ENCODE peak calls at places on chromosomes 13 and 19, in ten cellular contexts. One of them, this sample, is unnamed.

GRCh38 chr13:19782049-19782726 is 557 bp downstream of the PSPC1 start:
- DNase-seq in stimulated activated CD4-positive, alpha-beta T cell treated with anti-CD3 and anti-CD28 coated beads, Interleukin-1b, Interleukin-23, amount 100 ng/mL, for 1 hour: peak
- DNase-seq in left cardiac atrium: peak
- DNase-seq in A172: peak
- DNase-seq in stimulated activated CD8-positive, alpha-beta memory T cell treated with anti-CD3 and anti-CD28 coated beads, Interleukin-7, amount 100 ng/mL, for 4 hours: peak
- DNase-seq in activated CD4-positive, CD25-positive, alpha-beta regulatory T cell treated with anti-CD3 and anti-CD28 coated beads, Interleukin-2, amount 50 U/mL, for 72 hours: peak
- DNase-seq in mesendoderm: peak
- DNase-seq in HT-29: peak
- DNase-seq in bronchial epithelial cell: peak
- DNase-seq in ELR: peak
- DNase-seq in this sample: peak

GRCh38 chr13:109182777-109183465 is 553.5 kb downstream of the MYO16 start:
- DNase-seq in stimulated activated CD4-positive, alpha-beta T cell treated with anti-CD3 and anti-CD28 coated beads, Interleukin-1b, Interleukin-23, amount 100 ng/mL, for 1 hour: no peak
- DNase-seq in left cardiac atrium: no peak
- DNase-seq in A172: peak
- DNase-seq in stimulated activated CD8-positive, alpha-beta memory T cell treated with anti-CD3 and anti-CD28 coated beads, Interleukin-7, amount 100 ng/mL, for 4 hours: no peak
- DNase-seq in activated CD4-positive, CD25-positive, alpha-beta regulatory T cell treated with anti-CD3 and anti-CD28 coated beads, Interleukin-2, amount 50 U/mL, for 72 hours: no peak
- DNase-seq in mesendoderm: peak
- DNase-seq in HT-29: no peak
- DNase-seq in bronchial epithelial cell: no peak
- DNase-seq in ELR: no peak
- DNase-seq in this sample: no peak

GRCh38 chr13:51518847-51519246 is 65.4 kb upstream of the WDFY2 start:
- DNase-seq in stimulated activated CD4-positive, alpha-beta T cell treated with anti-CD3 and anti-CD28 coated beads, Interleukin-1b, Interleukin-23, amount 100 ng/mL, for 1 hour: no peak
- DNase-seq in left cardiac atrium: no peak
- DNase-seq in A172: peak
- DNase-seq in stimulated activated CD8-positive, alpha-beta memory T cell treated with anti-CD3 and anti-CD28 coated beads, Interleukin-7, amount 100 ng/mL, for 4 hours: no peak
- DNase-seq in activated CD4-positive, CD25-positive, alpha-beta regulatory T cell treated with anti-CD3 and anti-CD28 coated beads, Interleukin-2, amount 50 U/mL, for 72 hours: no peak
- DNase-seq in mesendoderm: peak
- DNase-seq in HT-29: no peak
- DNase-seq in bronchial epithelial cell: peak
- DNase-seq in ELR: peak
- DNase-seq in this sample: no peak

GRCh38 chr19:8607386-8607785 is 3.1 kb downstream of the ADAMTS10 start:
- DNase-seq in stimulated activated CD4-positive, alpha-beta T cell treated with anti-CD3 and anti-CD28 coated beads, Interleukin-1b, Interleukin-23, amount 100 ng/mL, for 1 hour: no peak
- DNase-seq in left cardiac atrium: peak
- DNase-seq in A172: peak
- DNase-seq in stimulated activated CD8-positive, alpha-beta memory T cell treated with anti-CD3 and anti-CD28 coated beads, Interleukin-7, amount 100 ng/mL, for 4 hours: no peak
- DNase-seq in activated CD4-positive, CD25-positive, alpha-beta regulatory T cell treated with anti-CD3 and anti-CD28 coated beads, Interleukin-2, amount 50 U/mL, for 72 hours: no peak
- DNase-seq in mesendoderm: no peak
- DNase-seq in HT-29: no peak
- DNase-seq in bronchial epithelial cell: no peak
- DNase-seq in ELR: no peak
- DNase-seq in this sample: no peak

GRCh38 chr13:105202384-105202783 is 1333.1 kb downstream of the EFNB2 start:
- DNase-seq in stimulated activated CD4-positive, alpha-beta T cell treated with anti-CD3 and anti-CD28 coated beads, Interleukin-1b, Interleukin-23, amount 100 ng/mL, for 1 hour: no peak
- DNase-seq in left cardiac atrium: no peak
- DNase-seq in A172: peak
- DNase-seq in stimulated activated CD8-positive, alpha-beta memory T cell treated with anti-CD3 and anti-CD28 coated beads, Interleukin-7, amount 100 ng/mL, for 4 hours: no peak
- DNase-seq in activated CD4-positive, CD25-positive, alpha-beta regulatory T cell treated with anti-CD3 and anti-CD28 coated beads, Interleukin-2, amount 50 U/mL, for 72 hours: no peak
- DNase-seq in mesendoderm: peak
- DNase-seq in HT-29: peak
- DNase-seq in bronchial epithelial cell: peak
- DNase-seq in ELR: peak
- DNase-seq in this sample: no peak

GRCh38 chr19:46844067-46844489 is 6.6 kb downstream of the AP2S1 start:
- DNase-seq in stimulated activated CD4-positive, alpha-beta T cell treated with anti-CD3 and anti-CD28 coated beads, Interleukin-1b, Interleukin-23, amount 100 ng/mL, for 1 hour: no peak
- DNase-seq in left cardiac atrium: no peak
- DNase-seq in A172: peak
- DNase-seq in stimulated activated CD8-positive, alpha-beta memory T cell treated with anti-CD3 and anti-CD28 coated beads, Interleukin-7, amount 100 ng/mL, for 4 hours: no peak
- DNase-seq in activated CD4-positive, CD25-positive, alpha-beta regulatory T cell treated with anti-CD3 and anti-CD28 coated beads, Interleukin-2, amount 50 U/mL, for 72 hours: no peak
- DNase-seq in mesendoderm: peak
- DNase-seq in HT-29: no peak
- DNase-seq in bronchial epithelial cell: no peak
- DNase-seq in ELR: peak
- DNase-seq in this sample: no peak

GRCh38 chr19:5826531-5827341 is 12.8 kb downstream of the FUT6 start:
- DNase-seq in stimulated activated CD4-positive, alpha-beta T cell treated with anti-CD3 and anti-CD28 coated beads, Interleukin-1b, Interleukin-23, amount 100 ng/mL, for 1 hour: no peak
- DNase-seq in left cardiac atrium: peak
- DNase-seq in A172: peak
- DNase-seq in stimulated activated CD8-positive, alpha-beta memory T cell treated with anti-CD3 and anti-CD28 coated beads, Interleukin-7, amount 100 ng/mL, for 4 hours: no peak
- DNase-seq in activated CD4-positive, CD25-positive, alpha-beta regulatory T cell treated with anti-CD3 and anti-CD28 coated beads, Interleukin-2, amount 50 U/mL, for 72 hours: no peak
- DNase-seq in mesendoderm: peak
- DNase-seq in HT-29: peak
- DNase-seq in bronchial epithelial cell: peak
- DNase-seq in ELR: peak
- DNase-seq in this sample: no peak

GRCh38 chr13:34748078-34748477 is 194.0 kb upstream of the NBEA start:
- DNase-seq in stimulated activated CD4-positive, alpha-beta T cell treated with anti-CD3 and anti-CD28 coated beads, Interleukin-1b, Interleukin-23, amount 100 ng/mL, for 1 hour: no peak
- DNase-seq in left cardiac atrium: peak
- DNase-seq in A172: peak
- DNase-seq in stimulated activated CD8-positive, alpha-beta memory T cell treated with anti-CD3 and anti-CD28 coated beads, Interleukin-7, amount 100 ng/mL, for 4 hours: no peak
- DNase-seq in activated CD4-positive, CD25-positive, alpha-beta regulatory T cell treated with anti-CD3 and anti-CD28 coated beads, Interleukin-2, amount 50 U/mL, for 72 hours: no peak
- DNase-seq in mesendoderm: no peak
- DNase-seq in HT-29: peak
- DNase-seq in bronchial epithelial cell: peak
- DNase-seq in ELR: no peak
- DNase-seq in this sample: no peak

GRCh38 chr19:23241433-23241832 is 8.8 kb downstream of the ZNF724 start:
- DNase-seq in stimulated activated CD4-positive, alpha-beta T cell treated with anti-CD3 and anti-CD28 coated beads, Interleukin-1b, Interleukin-23, amount 100 ng/mL, for 1 hour: no peak
- DNase-seq in left cardiac atrium: no peak
- DNase-seq in A172: no peak
- DNase-seq in stimulated activated CD8-positive, alpha-beta memory T cell treated with anti-CD3 and anti-CD28 coated beads, Interleukin-7, amount 100 ng/mL, for 4 hours: no peak
- DNase-seq in activated CD4-positive, CD25-positive, alpha-beta regulatory T cell treated with anti-CD3 and anti-CD28 coated beads, Interleukin-2, amount 50 U/mL, for 72 hours: no peak
- DNase-seq in mesendoderm: peak
- DNase-seq in HT-29: no peak
- DNase-seq in bronchial epithelial cell: no peak
- DNase-seq in ELR: peak
- DNase-seq in this sample: no peak

This sample was measured in stimulated activated naive B cell treated with anti-CD40 and anti-IgM and Interleukin-4, amounts not matched to agents 10 μg/mL and 1 μg/mL and 100 μg/mL, for 72 hours.